ENCODE peak calls at places on chromosomes 2 and 18, in ten cellular contexts. One of them, this sample, is unnamed.

GRCh38 chr18:26549486-26550435 is 1.4 kb upstream of the KCTD1 start:
- DNase-seq in Caki2: peak
- DNase-seq in aorta: peak
- DNase-seq in NCI-H510A treated with DMSO at 0.1 percent for 48 hours: no peak
- DNase-seq in hippocampal formation: peak
- DNase-seq in occipital lobe: peak
- DNase-seq in NCI-H1694: peak
- DNase-seq in NCI-H2081: peak
- DNase-seq in GOT3: no peak
- DNase-seq in M059J: peak
- DNase-seq in this sample: peak

GRCh38 chr2:217356795-217357194 is 496.9 kb upstream of the TNP1 start:
- DNase-seq in NCI-H510A treated with DMSO at 0.1 percent for 48 hours: no peak
- DNase-seq in M059J: peak
- DNase-seq in hippocampal formation: peak
- DNase-seq in aorta: peak
- DNase-seq in Caki2: no peak
- DNase-seq in NCI-H1694: no peak
- DNase-seq in NCI-H2081: no peak
- DNase-seq in occipital lobe: no peak
- DNase-seq in GOT3: no peak
- DNase-seq in this sample: no peak

GRCh38 chr18:34097312-34097711 is 127.4 kb downstream of the NOL4 start:
- DNase-seq in GOT3: no peak
- DNase-seq in NCI-H2081: peak
- DNase-seq in Caki2: no peak
- DNase-seq in occipital lobe: no peak
- DNase-seq in hippocampal formation: no peak
- DNase-seq in aorta: no peak
- DNase-seq in NCI-H1694: no peak
- DNase-seq in M059J: no peak
- DNase-seq in NCI-H510A treated with DMSO at 0.1 percent for 48 hours: no peak
- DNase-seq in this sample: no peak

GRCh38 chr2:37934591-37935513 is 9.8 kb downstream of the RMDN2 start:
- DNase-seq in hippocampal formation: no peak
- DNase-seq in M059J: no peak
- DNase-seq in aorta: no peak
- DNase-seq in NCI-H1694: no peak
- DNase-seq in NCI-H510A treated with DMSO at 0.1 percent for 48 hours: no peak
- DNase-seq in occipital lobe: no peak
- DNase-seq in GOT3: no peak
- DNase-seq in Caki2: no peak
- DNase-seq in NCI-H2081: no peak
- DNase-seq in this sample: no peak

GRCh38 chr2:1937066-1937465 is 192.8 kb upstream of the PXDN start:
- DNase-seq in NCI-H1694: no peak
- DNase-seq in occipital lobe: no peak
- DNase-seq in M059J: no peak
- DNase-seq in Caki2: no peak
- DNase-seq in aorta: no peak
- DNase-seq in hippocampal formation: no peak
- DNase-seq in NCI-H510A treated with DMSO at 0.1 percent for 48 hours: no peak
- DNase-seq in GOT3: no peak
- DNase-seq in NCI-H2081: no peak
- DNase-seq in this sample: no peak

GRCh38 chr2:195428673-195429072 is 228.4 kb upstream of the SLC39A10 start:
- DNase-seq in M059J: no peak
- DNase-seq in hippocampal formation: no peak
- DNase-seq in NCI-H510A treated with DMSO at 0.1 percent for 48 hours: no peak
- DNase-seq in occipital lobe: no peak
- DNase-seq in Caki2: no peak
- DNase-seq in GOT3: no peak
- DNase-seq in NCI-H1694: no peak
- DNase-seq in aorta: no peak
- DNase-seq in NCI-H2081: no peak
- DNase-seq in this sample: no peak

GRCh38 chr2:157460897-157461296 is 17.0 kb upstream of the CYTIP start:
- DNase-seq in NCI-H2081: no peak
- DNase-seq in occipital lobe: no peak
- DNase-seq in hippocampal formation: no peak
- DNase-seq in Caki2: no peak
- DNase-seq in M059J: no peak
- DNase-seq in NCI-H510A treated with DMSO at 0.1 percent for 48 hours: no peak
- DNase-seq in NCI-H1694: no peak
- DNase-seq in aorta: no peak
- DNase-seq in GOT3: no peak
- DNase-seq in this sample: no peak

GRCh38 chr2:30450025-30450424 is 3.0 kb downstream of the LCLAT1 start:
- DNase-seq in NCI-H510A treated with DMSO at 0.1 percent for 48 hours: no peak
- DNase-seq in M059J: no peak
- DNase-seq in NCI-H2081: no peak
- DNase-seq in Caki2: peak
- DNase-seq in occipital lobe: no peak
- DNase-seq in hippocampal formation: no peak
- DNase-seq in NCI-H1694: no peak
- DNase-seq in GOT3: no peak
- DNase-seq in aorta: no peak
- DNase-seq in this sample: no peak

GRCh38 chr2:29110916-29111315 is 4.3 kb upstream of the CLIP4 start:
- DNase-seq in NCI-H510A treated with DMSO at 0.1 percent for 48 hours: no peak
- DNase-seq in M059J: peak
- DNase-seq in NCI-H1694: no peak
- DNase-seq in aorta: no peak
- DNase-seq in occipital lobe: no peak
- DNase-seq in NCI-H2081: no peak
- DNase-seq in Caki2: peak
- DNase-seq in GOT3: no peak
- DNase-seq in hippocampal formation: no peak
- DNase-seq in this sample: no peak

GRCh38 chr2:66775730-66776422 is 341.0 kb downstream of the MEIS1 start:
- DNase-seq in M059J: no peak
- DNase-seq in NCI-H2081: no peak
- DNase-seq in GOT3: no peak
- DNase-seq in hippocampal formation: no peak
- DNase-seq in NCI-H510A treated with DMSO at 0.1 percent for 48 hours: no peak
- DNase-seq in occipital lobe: no peak
- DNase-seq in NCI-H1694: no peak
- DNase-seq in Caki2: no peak
- DNase-seq in aorta: no peak
- DNase-seq in this sample: no peak